ENCODE peak calls at places on chromosomes 6 and 20, in seven cellular contexts. One of them, this sample, is unnamed.

GRCh38 chr20:45629496-45630100 is at the start of gene WFDC10A:
- DNase-seq in AG10803: peak; percentile 44
- DNase-seq in lower leg skin: no peak
- DNase-seq in ovary: no peak
- DNase-seq in hepatocyte: peak; percentile 72
- DNase-seq in A549: peak; percentile 64
- DNase-seq in mammary epithelial cell: peak; percentile 68
- DNase-seq in this sample: peak; percentile 56

GRCh38 chr6:113980937-113981554 is 10.1 kb upstream of the HDAC2 start:
- DNase-seq in AG10803: no peak
- DNase-seq in lower leg skin: no peak
- DNase-seq in ovary: no peak
- DNase-seq in hepatocyte: peak; percentile 54
- DNase-seq in A549: peak; percentile 23
- DNase-seq in mammary epithelial cell: no peak
- DNase-seq in this sample: peak; percentile 47

GRCh38 chr6:137033828-137034227 is 10.9 kb downstream of the IL20RA start:
- DNase-seq in AG10803: peak; percentile 9
- DNase-seq in lower leg skin: no peak
- DNase-seq in ovary: no peak
- DNase-seq in hepatocyte: no peak
- DNase-seq in A549: no peak
- DNase-seq in mammary epithelial cell: peak; percentile 83
- DNase-seq in this sample: no peak

GRCh38 chr20:34582221-34582620 is 23.7 kb downstream of the MAP1LC3A start:
- DNase-seq in AG10803: no peak
- DNase-seq in lower leg skin: peak; percentile 75
- DNase-seq in ovary: no peak
- DNase-seq in hepatocyte: no peak
- DNase-seq in A549: no peak
- DNase-seq in mammary epithelial cell: no peak
- DNase-seq in this sample: no peak

GRCh38 chr6:20704325-20704724 is 170.1 kb downstream of the CDKAL1 start:
- DNase-seq in AG10803: no peak
- DNase-seq in lower leg skin: no peak
- DNase-seq in ovary: no peak
- DNase-seq in hepatocyte: no peak
- DNase-seq in A549: no peak
- DNase-seq in mammary epithelial cell: peak; percentile 39
- DNase-seq in this sample: no peak

GRCh38 chr6:135488023-135488422 is 9.5 kb downstream of the AHI1 start:
- DNase-seq in AG10803: peak; percentile 78
- DNase-seq in lower leg skin: no peak
- DNase-seq in ovary: no peak
- DNase-seq in hepatocyte: no peak
- DNase-seq in A549: no peak
- DNase-seq in mammary epithelial cell: peak; percentile 23
- DNase-seq in this sample: peak; percentile 82

GRCh38 chr6:1770435-1770843 is 160.7 kb downstream of the FOXC1 start:
- DNase-seq in AG10803: peak; percentile 27
- DNase-seq in lower leg skin: no peak
- DNase-seq in ovary: no peak
- DNase-seq in hepatocyte: no peak
- DNase-seq in A549: no peak
- DNase-seq in mammary epithelial cell: peak; percentile 51
- DNase-seq in this sample: no peak

GRCh38 chr20:2771631-2772080 is 28.8 kb downstream of the CPXM1 start:
- DNase-seq in AG10803: no peak
- DNase-seq in lower leg skin: peak; percentile 77
- DNase-seq in ovary: no peak
- DNase-seq in hepatocyte: no peak
- DNase-seq in A549: no peak
- DNase-seq in mammary epithelial cell: no peak
- DNase-seq in this sample: peak; percentile 59

GRCh38 chr6:88558981-88559380 is 392.8 kb upstream of the CNR1 start:
- DNase-seq in AG10803: no peak
- DNase-seq in lower leg skin: peak; percentile 67
- DNase-seq in ovary: no peak
- DNase-seq in hepatocyte: no peak
- DNase-seq in A549: no peak
- DNase-seq in mammary epithelial cell: no peak
- DNase-seq in this sample: no peak
- H3K4me3 ChIP-seq in AG10803: no peak overlapping the region
- H3K4me3 ChIP-seq in lower leg skin: no peak overlapping the region
- H3K4me3 ChIP-seq in ovary: no peak overlapping the region
- H3K4me3 ChIP-seq in hepatocyte: no peak overlapping the region
- H3K4me3 ChIP-seq in A549: no peak overlapping the region
- H3K4me3 ChIP-seq in mammary epithelial cell: no peak overlapping the region
- H3K4me3 ChIP-seq in this sample: no peak overlapping the region

DNA sequence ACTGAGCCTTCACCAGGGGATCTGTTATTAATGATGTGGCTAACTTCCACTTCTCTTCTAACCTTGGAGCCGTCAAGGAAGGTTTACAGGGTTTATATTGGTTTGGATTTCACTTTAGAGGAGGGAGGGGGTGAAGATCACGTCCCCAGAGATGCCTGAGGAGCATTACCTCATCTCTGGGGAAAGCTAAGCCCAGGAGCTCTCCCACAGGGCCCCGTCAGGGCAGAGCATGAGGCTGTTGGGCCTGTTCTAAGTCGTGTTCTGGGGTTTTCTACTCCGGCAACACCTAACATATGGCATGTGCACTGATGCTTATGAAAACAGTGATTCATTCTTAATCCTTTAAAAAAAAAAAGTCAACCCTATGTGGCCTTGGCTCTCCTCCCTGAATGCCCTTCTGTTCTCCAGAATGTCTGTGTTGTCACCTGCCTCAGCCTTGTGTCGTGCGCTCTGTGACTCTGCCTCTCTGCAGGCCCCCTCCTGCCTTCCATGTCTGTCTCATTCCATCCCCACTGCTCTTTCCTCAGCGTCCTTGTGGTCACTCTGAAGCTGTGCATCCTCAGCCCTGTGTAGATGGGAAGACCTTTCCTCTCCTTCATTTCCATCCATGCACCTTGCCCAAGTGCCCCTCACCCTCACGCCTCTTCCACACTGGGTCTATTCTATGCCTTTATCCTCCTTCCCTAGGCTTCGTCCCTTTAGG is 97.4 kb upstream of the JARID2 start:
- DNase-seq in AG10803: peak; percentile 75
- DNase-seq in lower leg skin: no peak
- DNase-seq in ovary: no peak
- DNase-seq in hepatocyte: peak; percentile 58
- DNase-seq in A549: peak; percentile 9
- DNase-seq in mammary epithelial cell: peak; percentile 96
- DNase-seq in this sample: peak; percentile 16
- TF ChIP-seq CTCF in AG10803: peak; percentile 16
- TF ChIP-seq CTCF in lower leg skin: no peak
- TF ChIP-seq CTCF in ovary: no peak
- TF ChIP-seq CTCF in hepatocyte: no peak
- TF ChIP-seq CTCF in A549: no peak
- TF ChIP-seq CTCF in mammary epithelial cell: no peak
- TF ChIP-seq CTCF in this sample: no peak

DNA sequence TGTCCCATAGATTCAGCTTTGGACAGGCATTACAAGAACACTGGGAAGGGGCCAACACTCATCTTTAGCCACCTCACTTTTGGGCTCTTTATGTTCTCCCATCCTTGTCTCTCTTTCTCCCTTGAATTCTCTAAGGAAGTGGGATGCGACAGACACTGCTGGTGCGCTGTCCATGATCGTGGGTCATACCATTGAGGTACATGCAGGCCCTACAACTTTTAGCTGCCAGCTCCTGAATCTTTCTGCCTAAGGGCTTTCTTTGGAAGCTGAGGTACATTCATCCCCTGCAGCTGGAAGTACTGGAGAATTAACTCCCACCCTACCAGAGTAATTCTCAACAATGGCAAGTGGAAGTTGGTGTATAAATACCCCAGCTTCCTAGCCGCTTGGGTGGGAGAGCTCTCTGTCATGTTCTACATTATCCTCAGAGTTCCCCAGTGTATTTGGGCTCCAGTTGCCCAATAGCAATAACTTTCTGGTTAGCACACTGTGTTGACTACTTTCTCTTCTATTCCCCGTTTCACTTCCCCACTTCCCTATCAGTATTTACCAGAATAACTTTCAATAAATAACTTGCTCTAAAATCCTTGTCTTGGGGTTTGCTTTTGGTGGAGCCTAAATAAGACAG is 309.4 kb upstream of the RNF24 start:
- DNase-seq in AG10803: no peak
- DNase-seq in lower leg skin: no peak
- DNase-seq in ovary: no peak
- DNase-seq in hepatocyte: no peak
- DNase-seq in A549: no peak
- DNase-seq in mammary epithelial cell: no peak
- DNase-seq in this sample: no peak
- H3K4me3 ChIP-seq in AG10803: no peak overlapping the region
- H3K4me3 ChIP-seq in lower leg skin: no peak overlapping the region
- H3K4me3 ChIP-seq in ovary: no peak overlapping the region
- H3K4me3 ChIP-seq in hepatocyte: no peak overlapping the region
- H3K4me3 ChIP-seq in A549: no peak overlapping the region
- H3K4me3 ChIP-seq in mammary epithelial cell: no peak overlapping the region
- H3K4me3 ChIP-seq in this sample: no peak overlapping the region

GRCh38 chr20:63808964-63809674 is 21.9 kb downstream of the ZBTB46 start:
- DNase-seq in AG10803: no peak
- DNase-seq in lower leg skin: no peak
- DNase-seq in ovary: no peak
- DNase-seq in hepatocyte: no peak
- DNase-seq in A549: no peak
- DNase-seq in mammary epithelial cell: no peak
- DNase-seq in this sample: no peak
- TF ChIP-seq CTCF in AG10803: no peak
- TF ChIP-seq CTCF in lower leg skin: no peak
- TF ChIP-seq CTCF in ovary: no peak
- TF ChIP-seq CTCF in hepatocyte: no peak
- TF ChIP-seq CTCF in A549: no peak
- TF ChIP-seq CTCF in mammary epithelial cell: no peak
- TF ChIP-seq CTCF in this sample: no peak

GRCh38 chr20:53918949-53919361 is 151.4 kb downstream of the BCAS1 start:
- DNase-seq in AG10803: no peak
- DNase-seq in lower leg skin: peak; percentile 61
- DNase-seq in ovary: no peak
- DNase-seq in hepatocyte: no peak
- DNase-seq in A549: no peak
- DNase-seq in mammary epithelial cell: no peak
- DNase-seq in this sample: no peak

GRCh38 chr20:53916173-53916512 is 154.3 kb downstream of the BCAS1 start:
- DNase-seq in AG10803: no peak
- DNase-seq in lower leg skin: no peak
- DNase-seq in ovary: no peak
- DNase-seq in hepatocyte: no peak
- DNase-seq in A549: no peak
- DNase-seq in mammary epithelial cell: no peak
- DNase-seq in this sample: no peak

GRCh38 chr20:53915459-53916172 is 154.8 kb downstream of the BCAS1 start:
- DNase-seq in AG10803: peak; percentile 90
- DNase-seq in lower leg skin: peak; percentile 99
- DNase-seq in ovary: peak; percentile 95
- DNase-seq in hepatocyte: peak; percentile 96
- DNase-seq in A549: peak; percentile 89
- DNase-seq in mammary epithelial cell: peak; percentile 91
- DNase-seq in this sample: peak; percentile 91

GRCh38 chr20:53918010-53918311 is 152.4 kb downstream of the BCAS1 start:
- DNase-seq in AG10803: peak; percentile 72
- DNase-seq in lower leg skin: peak; percentile 67
- DNase-seq in ovary: no peak
- DNase-seq in hepatocyte: no peak
- DNase-seq in A549: no peak
- DNase-seq in mammary epithelial cell: no peak
- DNase-seq in this sample: no peak

GRCh38 chr20:53917145-53918009 is 153.0 kb downstream of the BCAS1 start:
- DNase-seq in AG10803: peak; percentile 95
- DNase-seq in lower leg skin: peak; percentile 90
- DNase-seq in ovary: peak; percentile 45
- DNase-seq in hepatocyte: no peak
- DNase-seq in A549: no peak
- DNase-seq in mammary epithelial cell: peak; percentile 65
- DNase-seq in this sample: peak; percentile 70
- H3K4me3 ChIP-seq in AG10803: no peak overlapping the region
- H3K4me3 ChIP-seq in lower leg skin: no peak overlapping the region
- H3K4me3 ChIP-seq in ovary: no peak overlapping the region
- H3K4me3 ChIP-seq in hepatocyte: no peak overlapping the region
- H3K4me3 ChIP-seq in A549: no peak overlapping the region
- H3K4me3 ChIP-seq in mammary epithelial cell: no peak overlapping the region
- H3K4me3 ChIP-seq in this sample: no peak overlapping the region

GRCh38 chr20:62407221-62407992 is at the start of gene CABLES2:
- DNase-seq in AG10803: peak; percentile 93
- DNase-seq in lower leg skin: peak; percentile 98
- DNase-seq in ovary: peak; percentile 94
- DNase-seq in hepatocyte: peak; percentile 96
- DNase-seq in A549: peak; percentile 95
- DNase-seq in mammary epithelial cell: peak; percentile 91
- DNase-seq in this sample: peak; percentile 94
- TF ChIP-seq CTCF in AG10803: no peak
- TF ChIP-seq CTCF in lower leg skin: no peak
- TF ChIP-seq CTCF in ovary: peak; percentile 63
- TF ChIP-seq CTCF in hepatocyte: no peak
- TF ChIP-seq CTCF in A549: no peak
- TF ChIP-seq CTCF in mammary epithelial cell: no peak
- TF ChIP-seq CTCF in this sample: no peak

GRCh38 chr6:168133707-168134398 is 54.8 kb upstream of the FRMD1 start:
- DNase-seq in AG10803: no peak
- DNase-seq in lower leg skin: peak; percentile 70
- DNase-seq in ovary: no peak
- DNase-seq in hepatocyte: no peak
- DNase-seq in A549: no peak
- DNase-seq in mammary epithelial cell: no peak
- DNase-seq in this sample: peak; percentile 11

GRCh38 chr6:168130683-168131371 is 51.8 kb upstream of the FRMD1 start:
- DNase-seq in AG10803: no peak
- DNase-seq in lower leg skin: peak; percentile 59
- DNase-seq in ovary: no peak
- DNase-seq in hepatocyte: no peak
- DNase-seq in A549: no peak
- DNase-seq in mammary epithelial cell: no peak
- DNase-seq in this sample: no peak

GRCh38 chr6:168131464-168132415 is 52.7 kb upstream of the FRMD1 start:
- DNase-seq in AG10803: no peak
- DNase-seq in lower leg skin: peak; percentile 70
- DNase-seq in ovary: no peak
- DNase-seq in hepatocyte: peak; percentile 37
- DNase-seq in A549: no peak
- DNase-seq in mammary epithelial cell: no peak
- DNase-seq in this sample: no peak

GRCh38 chr6:168133186-168133585 is 54.2 kb upstream of the FRMD1 start:
- DNase-seq in AG10803: peak; percentile 44
- DNase-seq in lower leg skin: peak; percentile 57
- DNase-seq in ovary: peak; percentile 79
- DNase-seq in hepatocyte: peak; percentile 56
- DNase-seq in A549: no peak
- DNase-seq in mammary epithelial cell: no peak
- DNase-seq in this sample: peak; percentile 66

GRCh38 chr6:168132531-168133184 is 53.6 kb upstream of the FRMD1 start:
- DNase-seq in AG10803: peak; percentile 55
- DNase-seq in lower leg skin: peak; percentile 84
- DNase-seq in ovary: peak; percentile 63
- DNase-seq in hepatocyte: peak; percentile 73
- DNase-seq in A549: peak; percentile 49
- DNase-seq in mammary epithelial cell: no peak
- DNase-seq in this sample: peak; percentile 88
- H3K4me3 ChIP-seq in AG10803: peak overlapping the region; percentile 47
- H3K4me3 ChIP-seq in lower leg skin: no peak overlapping the region
- H3K4me3 ChIP-seq in ovary: peak overlapping the region; percentile 25
- H3K4me3 ChIP-seq in hepatocyte: no peak overlapping the region
- H3K4me3 ChIP-seq in A549: no peak overlapping the region
- H3K4me3 ChIP-seq in mammary epithelial cell: no peak overlapping the region
- H3K4me3 ChIP-seq in this sample: peak overlapping the region; percentile 17

This sample was measured in fibroblast of pulmonary artery.